ENCODE peak calls at places on chromosomes 5 and 9, in four cellular contexts. V is HL-60, E is GM12878, T is K562. R is an unnamed sample.

GRCh38 chr5:181189363-181189961 is 15.5 kb downstream of the TRIM7 start:
- DNase-seq in T (no peak), V (no peak), E (no peak), R (no peak)

GRCh38 chr9:116494815-116495634 is 192.1 kb upstream of the TRIM32 start:
- DNase-seq in E (no peak), T (peak; percentile 41), V (peak; percentile 13), R (no peak)

GRCh38 chr5:111800351-111800750 is 43.4 kb upstream of the NREP start:
- DNase-seq in T (no peak), V (no peak), E (no peak), R (no peak)

GRCh38 chr9:123469231-123469630 is 113.2 kb downstream of the CRB2 start:
- DNase-seq in V (no peak), T (no peak), E (no peak), R (no peak)

GRCh38 chr5:178145965-178146820 is 7.5 kb downstream of the NHP2 start:
- DNase-seq in V (peak; percentile 59), E (no peak), T (peak; percentile 71), R (peak; percentile 70)

GRCh38 chr5:113232246-113232645 is 202.5 kb downstream of the TSSK1B start:
- DNase-seq in V (no peak), T (no peak), E (no peak), R (no peak)

GRCh38 chr5:107831612-107832395 is 161.1 kb upstream of the EFNA5 start:
- DNase-seq in T (no peak), E (no peak), V (no peak), R (no peak)

GRCh38 chr5:148972958-148973357 is 89.9 kb downstream of the SH3TC2 start:
- DNase-seq in E (no peak), V (no peak), T (no peak), R (no peak)

GRCh38 chr9:36293918-36294317 is 35.7 kb upstream of the GNE start:
- DNase-seq in E (no peak), V (no peak), T (no peak), R (no peak)

GRCh38 chr5:152349683-152350526 is 55.2 kb downstream of the NMUR2 start:
- DNase-seq in V (peak; percentile 16), E (no peak), T (peak; percentile 9), R (peak; percentile 33)

GRCh38 chr5:4868140-4868735 is 271.9 kb upstream of the ADAMTS16 start:
- DNase-seq in E (no peak), T (peak; percentile 84), V (peak; percentile 44), R (peak; percentile 66)

GRCh38 chr5:104755806-104756205 is 1193.2 kb upstream of the NUDT12 start:
- DNase-seq in T (no peak), V (no peak), E (no peak), R (no peak)

GRCh38 chr5:89972901-89973300 is 436.7 kb downstream of the CETN3 start:
- DNase-seq in E (no peak), T (no peak), V (no peak), R (no peak)

GRCh38 chr5:104241051-104241450 is 678.5 kb upstream of the NUDT12 start:
- DNase-seq in T (no peak), V (no peak), E (no peak), R (no peak)

GRCh38 chr5:33715646-33716045 is 176.1 kb downstream of the ADAMTS12 start:
- DNase-seq in E (no peak), T (no peak), V (no peak), R (no peak)

GRCh38 chr9:107710988-107711387 is 221.4 kb upstream of the KLF4 start:
- DNase-seq in V (no peak), E (no peak), T (no peak), R (no peak)

GRCh38 chr5:106493910-106494309 is 1176.8 kb downstream of the EFNA5 start:
- DNase-seq in E (no peak), V (no peak), T (no peak), R (no peak)

GRCh38 chr5:150333400-150333799 is 24.1 kb upstream of the TCOF1 start:
- DNase-seq in E (no peak), T (no peak), V (no peak), R (no peak)

GRCh38 chr9:27528278-27528885 is 1.2 kb downstream of the MOB3B start:
- DNase-seq in E (no peak), T (peak; percentile 50), V (no peak), R (peak; percentile 53)

GRCh38 chr5:13412040-13412595 is 532.4 kb downstream of the DNAH5 start:
- DNase-seq in V (no peak), E (no peak), T (no peak), R (no peak)

GRCh38 chr5:6784481-6784880 is 71.2 kb downstream of the TENT4A start:
- DNase-seq in E (no peak), V (no peak), T (no peak), R (no peak)

GRCh38 chr5:117680421-117680820 is 1105.8 kb upstream of the SEMA6A start:
- DNase-seq in V (no peak), T (no peak), E (no peak), R (no peak)

GRCh38 chr9:20553750-20554149 is 68.5 kb downstream of the MLLT3 start:
- DNase-seq in T (no peak), V (no peak), E (no peak), R (no peak)

GRCh38 chr9:20550326-20550725 is 72.0 kb downstream of the MLLT3 start:
- DNase-seq in T (no peak), E (no peak), V (no peak), R (no peak)

GRCh38 chr9:20551236-20551635 is 71.1 kb downstream of the MLLT3 start:
- DNase-seq in E (no peak), T (no peak), V (no peak), R (no peak)

GRCh38 chr9:20551835-20552234 is 70.5 kb downstream of the MLLT3 start:
- DNase-seq in E (peak; percentile 38), V (no peak), T (no peak), R (no peak)

GRCh38 chr9:20552874-20553624 is 69.2 kb downstream of the MLLT3 start:
- DNase-seq in E (peak; percentile 38), T (no peak), V (no peak), R (no peak)
- TF ChIP-seq SPI1 in E (no peak), T (no peak), V (no peak), R (no peak)

DNA sequence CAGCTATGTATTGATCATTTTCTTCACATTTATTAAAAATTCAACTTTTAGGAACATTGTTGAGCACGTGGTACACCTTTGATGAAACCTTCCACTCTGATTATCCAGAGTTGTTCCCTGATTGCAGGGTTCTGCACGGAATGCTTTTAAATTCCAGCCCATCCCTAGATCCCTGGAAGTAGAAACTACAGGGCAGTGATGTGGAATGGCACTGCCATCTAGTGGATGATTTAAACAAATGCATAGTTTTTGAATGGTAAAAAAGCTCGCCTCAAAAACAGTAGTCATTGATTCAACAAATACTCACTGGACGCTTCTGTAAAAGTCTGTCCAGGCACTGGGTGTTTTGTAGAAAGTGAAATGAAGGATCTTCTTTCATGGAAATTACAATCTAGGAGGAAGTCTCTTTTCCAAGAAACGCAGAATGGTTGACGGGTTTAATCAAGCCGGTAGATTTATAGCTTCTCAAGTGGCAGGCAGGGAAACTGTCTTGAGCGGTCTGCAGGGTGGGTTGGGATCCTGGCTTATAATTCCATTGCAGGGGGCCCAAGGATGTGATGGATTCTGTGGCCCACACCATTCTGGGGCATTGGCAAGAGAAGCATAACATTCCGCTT is 118.4 kb downstream of the ARHGAP26 start:
- DNase-seq in E (no peak), V (peak; percentile 16), T (peak; percentile 43), R (no peak)
- TF ChIP-seq SPI1 in E (no peak), V (no peak), T (no peak), R (no peak)

DNA sequence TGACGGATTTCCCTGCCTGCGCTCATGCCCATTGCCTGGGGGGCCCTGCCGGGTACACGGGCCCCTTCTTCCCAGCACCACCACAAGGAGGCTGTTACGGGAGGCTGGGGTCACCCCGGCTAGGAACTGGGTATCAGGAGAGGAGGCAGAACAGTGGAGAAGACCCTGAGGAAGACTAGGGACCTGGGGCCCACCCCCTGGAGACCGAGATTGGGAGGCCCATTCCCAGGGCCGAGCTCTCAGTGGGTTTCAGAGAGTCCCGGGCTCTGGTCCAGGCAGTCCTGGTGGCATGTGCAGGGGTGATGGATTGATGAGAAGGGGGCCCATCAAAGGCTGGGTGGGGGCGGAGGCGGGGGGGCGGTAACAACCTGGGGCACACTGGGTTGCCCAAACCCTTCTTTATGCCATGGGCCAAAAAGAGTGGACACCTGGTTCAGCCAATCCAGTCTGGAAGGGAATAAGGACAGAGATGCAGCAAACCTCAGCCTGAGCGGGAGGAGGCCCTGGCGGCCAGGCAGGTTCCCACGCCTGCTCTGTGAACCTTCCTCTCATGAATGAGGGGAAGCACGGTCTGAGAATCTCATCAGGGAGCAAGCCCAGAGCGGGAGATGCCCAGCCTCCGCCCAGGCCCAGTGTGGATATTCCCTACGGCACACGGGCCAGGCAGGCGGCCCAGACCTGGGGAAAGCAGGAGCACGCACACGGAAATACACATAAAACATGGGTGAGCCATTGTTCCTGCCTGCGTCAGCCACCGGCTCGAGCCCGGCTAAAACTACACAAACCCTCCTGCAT is 785 bp upstream of the P4HA2 start:
- DNase-seq in T (no peak), E (no peak), V (no peak), R (no peak)
- TF ChIP-seq SPI1 in T (no peak), E (no peak), V (no peak), R (no peak)

DNA sequence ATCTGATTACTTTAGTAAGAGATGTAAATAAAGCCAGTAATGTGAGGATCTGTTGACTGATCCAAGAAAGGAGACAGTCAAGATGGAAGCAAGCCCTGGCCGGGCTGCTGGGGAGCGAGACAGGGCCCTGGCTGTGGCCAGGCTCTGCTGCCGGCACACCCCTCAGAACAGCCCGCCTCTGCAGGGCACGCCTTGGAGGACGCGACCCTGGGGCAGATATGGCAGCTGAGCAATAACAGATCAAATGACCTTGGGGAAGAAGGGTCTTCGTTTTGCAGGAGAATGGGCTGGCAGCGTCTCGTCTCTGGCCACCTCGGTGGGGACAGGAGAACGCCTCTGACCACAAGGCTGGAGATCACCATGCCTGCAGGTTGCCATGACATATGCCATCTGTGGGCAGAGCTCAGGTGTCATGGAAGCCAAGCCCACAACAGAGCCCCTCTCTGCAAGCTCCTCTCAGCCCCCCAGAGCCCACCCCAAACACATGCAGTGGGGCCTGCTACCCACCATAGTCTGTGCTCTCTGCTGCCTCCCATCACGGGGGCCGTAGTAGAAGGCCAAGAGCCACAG is 206.5 kb downstream of the FANCC start:
- DNase-seq in E (no peak), T (no peak), V (no peak), R (no peak)
- TF ChIP-seq SPI1 in E (no peak), T (no peak), V (no peak), R (no peak)

GRCh38 chr9:121823451-121824169 is 172.2 kb downstream of the DAB2IP start:
- DNase-seq in V (no peak), E (no peak), T (no peak), R (no peak)
- TF ChIP-seq SPI1 in V (no peak), E (no peak), T (no peak), R (no peak)